ENCODE peak calls at places on chromosome 13, in nine cellular contexts. R is transverse colon, Y is HCT116, Q is upper lobe of left lung, T is breast epithelium, C is H1, L is vagina, S is sigmoid colon, G is GM23338. Z is an unnamed sample.

GRCh38 chr13:101127741-101128353 is 288.5 kb downstream of the NALCN start:
- DNase-seq in Y (peak; percentile 21), T (no peak), G (peak; percentile 60), L (no peak), R (no peak), C (no peak), Q (no peak), S (no peak), Z (peak; percentile 13)

GRCh38 chr13:40786568-40786996 is 2.8 kb upstream of the SLC25A15 start:
- DNase-seq in Q (no peak), S (no peak), G (no peak), Y (no peak), L (no peak), C (no peak), T (no peak), R (no peak), Z (no peak)

GRCh38 chr13:112727581-112727980 is 37.7 kb downstream of the ATP11A start:
- DNase-seq in S (no peak), Q (no peak), Y (no peak), R (no peak), L (no peak), G (peak; percentile 40), T (no peak), C (no peak), Z (no peak)

GRCh38 chr13:42968906-42969305 is 23.1 kb downstream of the EPSTI1 start:
- DNase-seq in Y (no peak), T (peak; percentile 28), G (peak; percentile 81), Q (peak; percentile 80), S (no peak), C (peak; percentile 67), L (no peak), R (peak; percentile 88), Z (peak; percentile 87)

GRCh38 chr13:69903081-69903480 is 204.5 kb upstream of the ATXN8OS start:
- DNase-seq in S (no peak), Q (no peak), L (no peak), T (no peak), R (no peak), Y (no peak), G (no peak), C (no peak), Z (no peak)

GRCh38 chr13:66014757-66015156 is 1215.4 kb downstream of the PCDH9 start:
- DNase-seq in S (no peak), R (no peak), Q (no peak), T (no peak), L (no peak), G (no peak), Y (no peak), C (no peak), Z (no peak)

GRCh38 chr13:30843548-30843947 is 62.5 kb upstream of the MEDAG start:
- DNase-seq in G (no peak), Y (no peak), C (no peak), Q (no peak), S (no peak), T (no peak), L (no peak), R (no peak), Z (no peak)

GRCh38 chr13:96898212-96898611 is 96.1 kb downstream of the OXGR1 start:
- DNase-seq in S (no peak), L (no peak), T (no peak), Q (no peak), G (no peak), R (no peak), Y (no peak), C (no peak), Z (no peak)

GRCh38 chr13:30806784-30807183 is 71.4 kb downstream of the ALOX5AP start:
- DNase-seq in L (no peak), T (no peak), G (no peak), Q (no peak), Y (no peak), C (no peak), S (no peak), R (no peak), Z (no peak)

GRCh38 chr13:95497307-95497943 is 55.1 kb upstream of the CLDN10 start:
- DNase-seq in G (no peak), Q (no peak), C (no peak), T (peak; percentile 23), Y (no peak), L (no peak), R (no peak), S (no peak), Z (no peak)

GRCh38 chr13:59745395-59745788 is 418.3 kb downstream of the DIAPH3 start:
- DNase-seq in S (no peak), C (no peak), Q (no peak), T (no peak), R (no peak), G (no peak), L (no peak), Y (no peak), Z (no peak)

GRCh38 chr13:94323746-94324408 is 155.6 kb downstream of the DCT start:
- DNase-seq in C (no peak), Y (no peak), G (peak; percentile 19), T (no peak), R (no peak), L (no peak), S (no peak), Q (no peak), Z (no peak)

GRCh38 chr13:26476111-26476743 is 81.3 kb upstream of the WASF3 start:
- DNase-seq in Q (no peak), C (peak; percentile 76), T (no peak), R (no peak), Y (no peak), G (peak; percentile 68), S (no peak), L (no peak), Z (no peak)

DNA sequence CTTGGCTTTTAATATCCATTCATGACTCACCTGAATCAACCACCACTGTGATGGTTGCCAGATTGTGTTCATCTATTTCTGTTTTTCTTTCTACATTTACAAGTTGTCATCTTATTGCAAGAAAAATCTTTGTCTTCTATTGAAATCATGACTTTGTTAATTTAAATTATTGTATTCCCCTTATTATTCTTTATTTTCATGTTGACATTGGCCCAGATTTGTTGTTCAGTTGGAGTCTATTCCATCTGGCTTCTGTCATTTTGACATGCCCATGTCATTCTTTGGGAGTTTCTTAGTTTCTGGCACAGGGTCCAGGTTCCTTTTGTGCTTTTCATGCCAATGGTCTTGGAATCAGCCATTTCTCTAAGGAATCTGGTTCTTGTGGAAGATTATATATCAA is 19.9 kb upstream of the DACH1 start:
- DNase-seq in S (no peak), G (no peak), Q (no peak), L (no peak), C (no peak), Y (no peak), R (no peak), T (no peak), Z (no peak)
- H3K4me1 ChIP-seq in S (no peaks in the 10 kb centered on the region), G (no peaks in the 10 kb centered on the region), Q (no peaks in the 10 kb centered on the region), L (no peaks in the 10 kb centered on the region), C (no peaks in the 10 kb centered on the region), Y (no peaks in the 10 kb centered on the region), R (no peaks in the 10 kb centered on the region), T (no peaks in the 10 kb centered on the region), Z (no peaks in the 10 kb centered on the region)

GRCh38 chr13:46166947-46167610 is 14.9 kb downstream of the LCP1 start:
- DNase-seq in R (no peak), G (peak; percentile 7), T (no peak), S (no peak), Q (no peak), Y (no peak), C (no peak), L (no peak), Z (no peak)
- TF ChIP-seq POLR2AphosphoS5 in R (no peak), G (no peak), T (no peak), S (no peak), Q (no peak), Y (no peak), C (no peak), L (no peak), Z (no peak)

DNA sequence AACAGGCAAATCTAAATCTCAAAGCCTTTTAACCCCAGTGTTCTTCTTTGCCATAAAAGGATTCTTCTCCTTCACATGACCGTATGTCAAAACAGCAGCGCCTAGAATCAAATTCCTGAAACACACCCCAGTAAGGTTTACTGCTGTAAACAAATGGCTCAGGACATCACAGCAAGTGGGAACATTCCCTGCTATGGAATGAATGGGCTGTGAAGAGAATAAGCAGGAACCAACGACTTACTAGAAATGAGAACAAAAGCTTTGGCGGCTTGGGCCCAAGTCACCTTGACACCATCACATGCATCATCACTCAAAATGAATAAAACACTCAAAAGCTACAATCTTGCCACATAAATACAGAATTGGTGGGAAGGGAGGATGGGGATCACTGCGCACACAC is 80.4 kb upstream of the SPATA13 start:
- DNase-seq in Q (no peak), T (no peak), S (no peak), L (no peak), G (no peak), R (no peak), C (no peak), Y (no peak), Z (no peak)
- H3K27ac ChIP-seq in Q (no peak overlapping the region), T (no peak overlapping the region), S (peak overlapping the region; percentile 52), L (no peak overlapping the region), G (no peak overlapping the region), R (no peak overlapping the region), C (no peak overlapping the region), Y (no peak overlapping the region), Z (no peak overlapping the region)

DNA sequence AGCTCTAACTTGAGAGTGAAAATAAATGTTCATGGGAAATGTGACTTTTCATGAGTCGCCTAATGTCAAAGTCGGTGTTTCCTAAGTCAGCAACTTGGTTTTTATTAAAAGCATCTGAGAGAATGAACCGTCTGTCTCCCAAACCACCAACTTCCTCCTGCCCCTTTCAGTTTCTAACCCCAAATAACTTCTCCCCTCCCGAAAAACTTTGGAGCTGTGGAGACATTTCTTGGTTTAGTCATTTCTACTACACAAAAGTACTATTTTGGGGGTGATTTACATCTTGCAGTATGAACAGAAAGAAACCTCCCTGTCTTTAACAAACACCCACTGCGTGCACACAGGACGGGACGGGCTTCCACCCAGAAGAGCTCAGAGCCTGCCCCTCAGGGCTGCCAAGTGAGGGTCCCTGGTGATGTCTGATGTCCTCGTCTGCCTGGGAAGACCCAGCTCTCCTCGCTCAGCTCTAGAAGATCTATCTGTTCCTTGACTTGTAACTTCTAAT is 65.0 kb downstream of the RASA3 start:
- DNase-seq in G (no peak), Y (no peak), L (no peak), S (no peak), R (no peak), T (no peak), C (no peak), Q (no peak), Z (no peak)
- H3K4me1 ChIP-seq in G (peaks cover 9% of the 10 kb centered on the region), Y (peaks cover 44% of the 10 kb centered on the region), L (peaks cover 68% of the 10 kb centered on the region), S (peaks cover 64% of the 10 kb centered on the region), R (peaks cover 54% of the 10 kb centered on the region), T (peaks cover 26% of the 10 kb centered on the region), C (peaks cover 19% of the 10 kb centered on the region), Q (peaks cover 57% of the 10 kb centered on the region), Z (peaks cover 7% of the 10 kb centered on the region)

DNA sequence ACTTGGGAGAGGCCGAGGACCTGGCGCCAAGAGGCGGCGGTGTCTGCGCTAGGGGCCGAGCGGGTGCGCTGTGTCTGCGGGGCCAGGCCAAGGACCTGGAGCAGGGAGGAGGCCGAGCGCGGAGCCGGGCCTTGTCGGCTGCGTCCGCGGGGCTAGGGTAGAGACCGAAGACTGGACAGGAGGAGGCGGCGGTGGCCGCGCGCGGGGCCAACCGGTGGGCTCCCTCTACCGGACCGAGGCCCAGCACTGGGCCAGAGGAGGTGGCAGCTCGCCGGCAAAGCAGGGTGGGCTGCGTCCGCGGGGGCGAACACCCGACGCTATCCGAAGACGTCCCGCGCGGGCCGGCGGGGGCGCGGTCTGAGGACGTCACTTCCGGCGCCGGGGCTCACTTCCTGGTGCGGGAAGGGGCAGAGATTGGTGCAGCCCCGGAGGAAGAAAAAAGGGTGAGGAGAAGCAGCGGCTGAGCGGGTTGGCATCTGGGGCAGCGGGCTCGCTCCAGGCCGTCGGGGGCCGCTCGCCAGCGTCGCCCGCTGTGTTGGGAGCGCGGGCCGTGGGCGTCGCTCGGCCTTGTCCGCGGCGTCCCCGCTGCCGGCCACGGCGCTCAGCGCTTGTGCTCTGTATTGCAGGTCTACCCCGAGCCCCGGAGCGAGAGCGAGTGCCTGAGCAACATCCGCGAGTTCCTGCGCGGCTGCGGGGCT is 38.3 kb downstream of the ARHGEF7 start:
- DNase-seq in T (peak; percentile 85), Q (peak; percentile 86), G (peak; percentile 94), S (peak; percentile 96), L (peak; percentile 93), Y (peak; percentile 75), C (peak; percentile 99), R (peak; percentile 94), Z (peak; percentile 89)
- TF ChIP-seq POLR2AphosphoS5 in T (peak; percentile 96), Q (peak; percentile 98), G (peak; percentile 90), S (peak; percentile 99), L (peak; percentile 75), Y (peak; percentile 88), C (peak; percentile 89), R (peak; percentile 97), Z (peak; percentile 94)

Z was measured in prostate gland.